ENCODE peak calls at places on chromosomes 4 and X, in eight cellular contexts. O is H1, J is breast epithelium, G is K562, T is spleen, S is HCT116, E is HL-60, R is endothelial cell of umbilical vein. C is an unnamed sample.
A peak's percentile ranks its signal among the peaks of the same experiment; 100 is the strongest.

GRCh38 chr4:99946346-99947189 is at the start of gene DNAJB14:
- DNase-seq in O (no peak), J (peak; percentile 73), R (peak; percentile 81), S (peak; percentile 55), T (peak; percentile 97), E (peak; percentile 81), G (peak; percentile 71), C (peak; percentile 84)

GRCh38 chr4:55635760-55636621 is at the start of gene NMU:
- DNase-seq in E (no peak), T (peak; percentile 76), G (peak; percentile 63), S (peak; percentile 67), J (no peak), O (no peak), R (peak; percentile 16), C (peak; percentile 66)

GRCh38 chr4:42396361-42397255 is 680 bp upstream of the SHISA3 start:
- DNase-seq in G (no peak), S (no peak), T (no peak), J (no peak), E (no peak), R (no peak), O (no peak), C (no peak)

GRCh38 chrX:68978211-68978780 is 149.5 kb downstream of the EFNB1 start:
- DNase-seq in O (no peak), J (no peak), E (no peak), S (no peak), T (no peak), G (no peak), R (peak; percentile 1), C (no peak)

GRCh38 chr4:8177544-8177943 is 18.9 kb upstream of the ABLIM2 start:
- DNase-seq in G (no peak), R (no peak), T (peak; percentile 72), S (no peak), J (no peak), E (no peak), O (no peak), C (no peak)

GRCh38 chr4:172851534-172851933 is 317.1 kb upstream of the GALNT7 start:
- DNase-seq in R (no peak), E (no peak), J (no peak), S (no peak), G (no peak), T (no peak), O (no peak), C (no peak)

GRCh38 chr4:74112399-74113090 is 13.6 kb upstream of the CXCL2 start:
- DNase-seq in G (no peak), R (peak; percentile 24), S (no peak), T (no peak), E (no peak), O (no peak), J (no peak), C (peak; percentile 34)

GRCh38 chr4:78885598-78885997 is 53.6 kb downstream of the PAQR3 start:
- DNase-seq in R (no peak), G (no peak), J (no peak), S (no peak), O (no peak), E (no peak), T (no peak), C (no peak)

GRCh38 chr4:156870166-156870565 is 101.4 kb downstream of the PDGFC start:
- DNase-seq in E (no peak), J (no peak), G (no peak), S (no peak), O (no peak), T (no peak), R (no peak), C (no peak)

GRCh38 chrX:13488706-13489105 is 80.7 kb upstream of the EGFL6 start:
- DNase-seq in O (no peak), G (no peak), J (no peak), S (no peak), E (no peak), R (no peak), T (no peak), C (no peak)

GRCh38 chr4:1885414-1885813 is 14.2 kb downstream of the NSD2 start:
- DNase-seq in G (no peak), T (no peak), R (no peak), O (no peak), J (no peak), S (no peak), E (no peak), C (no peak)

GRCh38 chrX:137848291-137848905 is 282.5 kb downstream of the ZIC3 start:
- DNase-seq in R (no peak), S (no peak), O (peak; percentile 19), J (no peak), T (no peak), E (no peak), G (no peak), C (no peak)

GRCh38 chr4:73895201-73896177 is 26.3 kb downstream of the CXCL1 start:
- DNase-seq in O (no peak), S (no peak), J (no peak), R (no peak), G (no peak), E (no peak), T (no peak), C (no peak)

GRCh38 chrX:119190251-119190651 is 45.8 kb upstream of the PGRMC1 start:
- DNase-seq in S (no peak), R (no peak), O (no peak), G (no peak), J (no peak), E (no peak), T (no peak), C (no peak)

GRCh38 chr4:158722291-158722916 is 792 bp downstream of the PPID start:
- DNase-seq in O (no peak), E (peak; percentile 5), S (no peak), G (peak; percentile 33), R (peak; percentile 51), T (no peak), J (no peak), C (no peak)

GRCh38 chrX:16484338-16484737 is 165.6 kb upstream of the S100G start:
- DNase-seq in J (no peak), E (peak; percentile 43), T (no peak), O (no peak), S (peak; percentile 56), R (peak; percentile 69), G (no peak), C (no peak)

GRCh38 chr4:22427676-22428075 is 88.2 kb downstream of the ADGRA3 start:
- DNase-seq in G (no peak), J (no peak), R (no peak), O (no peak), S (no peak), T (no peak), E (no peak), C (no peak)

GRCh38 chr4:129240816-129241215 is 144.9 kb downstream of the C4orf33 start:
- DNase-seq in S (no peak), G (no peak), R (no peak), E (no peak), J (no peak), T (no peak), O (no peak), C (no peak)

GRCh38 chr4:72629540-72629939 is 60.5 kb upstream of the ADAMTS3 start:
- DNase-seq in R (no peak), T (no peak), J (no peak), O (no peak), E (no peak), S (no peak), G (no peak), C (no peak)

GRCh38 chr4:72631296-72631695 is 62.3 kb upstream of the ADAMTS3 start:
- DNase-seq in J (no peak), R (no peak), T (no peak), S (no peak), G (no peak), O (no peak), E (no peak), C (no peak)
- TF ChIP-seq POLR2AphosphoS5 in J (no peak), R (no peak), T (no peak), S (no peak), G (no peak), O (no peak), E (no peak), C (no peak)

DNA sequence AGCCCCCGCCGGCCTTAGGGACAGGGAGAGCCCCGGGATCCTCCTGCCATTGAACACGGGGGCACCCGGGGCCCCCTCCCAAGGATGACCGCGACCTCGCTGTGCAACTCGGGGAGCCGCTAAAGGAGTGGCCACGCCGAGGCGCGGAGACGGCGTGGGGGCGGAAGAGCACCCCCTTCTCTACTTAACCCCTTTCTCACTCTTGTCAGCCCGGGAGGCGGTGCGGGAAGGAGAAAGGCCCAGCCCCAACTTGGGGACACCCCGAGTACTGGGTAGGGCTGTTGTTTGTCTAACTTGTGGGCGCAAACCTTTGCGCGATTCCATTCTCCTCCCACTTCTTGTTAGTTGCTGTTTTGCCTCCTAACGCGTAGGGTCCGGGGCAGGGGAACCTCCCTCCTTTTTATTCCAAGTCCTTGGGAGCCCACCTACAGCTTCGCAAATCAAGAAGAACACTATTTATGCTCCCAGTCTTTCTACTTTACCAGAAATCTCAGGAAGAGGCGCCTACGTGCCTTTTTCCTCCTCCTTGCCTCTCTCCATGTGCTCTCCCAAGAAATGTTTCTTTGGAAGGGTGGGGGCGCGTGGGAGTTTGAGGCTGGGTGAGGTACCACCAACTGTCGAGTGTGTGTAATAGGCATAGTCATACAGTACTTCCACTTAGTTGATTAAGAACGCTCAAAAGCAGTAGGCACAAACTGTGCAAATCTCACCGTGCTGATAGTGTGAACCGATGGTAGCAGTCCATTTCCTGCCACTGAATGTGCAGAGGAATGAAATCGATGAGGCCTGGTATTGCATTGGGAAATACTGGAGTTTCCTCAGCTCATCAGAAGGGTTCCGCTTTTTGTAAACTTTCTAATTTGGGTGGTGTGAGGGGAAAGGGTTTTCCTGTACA is 810 bp downstream of the DIAPH2 start:
- DNase-seq in T (peak; percentile 86), S (no peak), J (no peak), R (peak; percentile 63), G (no peak), E (peak; percentile 76), O (no peak), C (peak; percentile 55)
- TF ChIP-seq POLR2AphosphoS5 in T (no peak), S (no peak), J (no peak), R (no peak), G (no peak), E (no peak), O (no peak), C (no peak)

DNA sequence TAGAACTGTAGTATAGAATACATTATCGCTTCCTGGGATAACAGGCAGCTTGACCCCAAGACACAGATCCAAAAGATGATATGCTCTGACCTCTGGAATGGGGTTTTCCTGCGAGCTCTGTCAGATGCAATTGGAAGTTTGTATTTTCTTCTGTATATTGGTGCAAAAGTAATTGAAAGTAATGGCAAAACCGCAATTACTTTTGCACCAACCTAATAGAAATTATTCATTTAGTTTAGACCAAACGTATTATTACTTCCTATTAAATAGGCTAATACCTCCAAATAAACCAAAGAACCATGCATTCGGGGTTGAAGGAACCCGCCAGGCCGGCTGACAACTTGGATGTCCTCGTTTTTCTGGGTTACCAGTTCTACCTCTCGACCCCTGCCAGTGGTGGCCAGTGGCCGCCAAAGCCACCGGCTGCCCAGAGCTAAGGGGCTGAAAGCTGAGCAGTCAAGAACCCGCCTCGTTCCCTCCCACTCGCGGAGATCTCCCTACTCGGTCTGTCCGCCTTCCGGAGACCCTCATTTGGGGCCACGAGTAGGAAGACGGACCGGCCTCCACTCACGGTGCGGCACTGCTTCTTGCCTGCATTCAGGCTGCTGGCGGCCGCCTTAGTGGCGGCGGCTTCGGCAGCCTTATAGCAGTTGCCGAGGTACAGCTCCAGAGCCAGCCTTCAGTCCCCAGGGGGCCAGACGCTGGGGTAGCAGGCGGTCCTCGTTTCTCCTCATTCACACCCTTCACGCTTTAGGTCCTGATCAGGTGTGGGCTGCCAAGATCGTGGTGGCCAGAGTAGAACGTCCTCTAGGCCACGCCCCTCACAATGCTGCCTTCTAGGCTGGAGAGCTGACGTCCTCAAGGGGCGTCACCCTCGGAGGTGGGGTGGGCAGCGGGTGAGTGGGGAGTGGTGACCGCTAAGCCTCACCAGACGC is 121.9 kb downstream of the RBMX2 start:
- DNase-seq in O (no peak), E (peak; percentile 3), G (peak; percentile 77), T (no peak), J (no peak), S (no peak), R (peak; percentile 15), C (no peak)
- TF ChIP-seq POLR2AphosphoS5 in O (no peak), E (no peak), G (no peak), T (no peak), J (no peak), S (no peak), R (no peak), C (no peak)

GRCh38 chrX:47608130-47608810 is 11.4 kb downstream of the SYN1 start:
- DNase-seq in T (no peak), J (no peak), E (peak; percentile 33), R (no peak), G (peak; percentile 45), O (no peak), S (no peak), C (no peak)
- TF ChIP-seq POLR2AphosphoS5 in T (no peak), J (no peak), E (peak; percentile 26), R (no peak), G (no peak), O (peak; percentile 61), S (no peak), C (no peak)

C was measured in upper lobe of left lung.